ENCODE peak calls at places on chromosome 5, in nine cellular contexts. One of them, this sample, is unnamed.

GRCh38 chr5:62542720-62543119 is 35.9 kb upstream of the LRRC70 start:
- DNase-seq in GM04504: no peak
- DNase-seq in adipocyte: no peak
- DNase-seq in NCI-H146: no peak
- DNase-seq in bronchial epithelial cell: no peak
- DNase-seq in GM03348: no peak
- DNase-seq in activated CD4-positive, CD25-positive, alpha-beta regulatory T cell treated with anti-CD3 and anti-CD28 coated beads, Interleukin-2, amount 50 U/mL, for 72 hours: no peak
- DNase-seq in NCI-H1092 treated with DMSO at 0.1 percent for 48 hours: no peak
- DNase-seq in CD4-positive, alpha-beta T cell: no peak
- DNase-seq in this sample: no peak

GRCh38 chr5:101976933-101977332 is 319.2 kb downstream of the SLCO4C1 start:
- DNase-seq in GM04504: no peak
- DNase-seq in adipocyte: no peak
- DNase-seq in NCI-H146: peak; percentile 2
- DNase-seq in bronchial epithelial cell: peak; percentile 46
- DNase-seq in GM03348: no peak
- DNase-seq in activated CD4-positive, CD25-positive, alpha-beta regulatory T cell treated with anti-CD3 and anti-CD28 coated beads, Interleukin-2, amount 50 U/mL, for 72 hours: no peak
- DNase-seq in NCI-H1092 treated with DMSO at 0.1 percent for 48 hours: peak; percentile 17
- DNase-seq in CD4-positive, alpha-beta T cell: no peak
- DNase-seq in this sample: no peak

GRCh38 chr5:98605010-98605425 is 168.4 kb upstream of the RGMB start:
- DNase-seq in GM04504: no peak
- DNase-seq in adipocyte: peak; percentile 13
- DNase-seq in NCI-H146: no peak
- DNase-seq in bronchial epithelial cell: peak; percentile 31
- DNase-seq in GM03348: no peak
- DNase-seq in activated CD4-positive, CD25-positive, alpha-beta regulatory T cell treated with anti-CD3 and anti-CD28 coated beads, Interleukin-2, amount 50 U/mL, for 72 hours: no peak
- DNase-seq in NCI-H1092 treated with DMSO at 0.1 percent for 48 hours: peak; percentile 11
- DNase-seq in CD4-positive, alpha-beta T cell: no peak
- DNase-seq in this sample: no peak

GRCh38 chr5:151758430-151759241 is at the start of gene ATOX1:
- DNase-seq in GM04504: peak; percentile 83
- DNase-seq in adipocyte: peak; percentile 98
- DNase-seq in NCI-H146: peak; percentile 88
- DNase-seq in bronchial epithelial cell: peak; percentile 73
- DNase-seq in GM03348: peak; percentile 99
- DNase-seq in activated CD4-positive, CD25-positive, alpha-beta regulatory T cell treated with anti-CD3 and anti-CD28 coated beads, Interleukin-2, amount 50 U/mL, for 72 hours: peak; percentile 93
- DNase-seq in NCI-H1092 treated with DMSO at 0.1 percent for 48 hours: peak; percentile 79
- DNase-seq in CD4-positive, alpha-beta T cell: peak; percentile 84
- DNase-seq in this sample: no peak

GRCh38 chr5:133109655-133110483 is 58.1 kb downstream of the HSPA4 start:
- DNase-seq in GM04504: no peak
- DNase-seq in adipocyte: no peak
- DNase-seq in NCI-H146: no peak
- DNase-seq in bronchial epithelial cell: no peak
- DNase-seq in GM03348: peak; percentile 49
- DNase-seq in activated CD4-positive, CD25-positive, alpha-beta regulatory T cell treated with anti-CD3 and anti-CD28 coated beads, Interleukin-2, amount 50 U/mL, for 72 hours: no peak
- DNase-seq in NCI-H1092 treated with DMSO at 0.1 percent for 48 hours: no peak
- DNase-seq in CD4-positive, alpha-beta T cell: no peak
- DNase-seq in this sample: no peak

GRCh38 chr5:167582263-167582662 is 709.2 kb upstream of the WWC1 start:
- DNase-seq in GM04504: no peak
- DNase-seq in adipocyte: peak; percentile 71
- DNase-seq in NCI-H146: no peak
- DNase-seq in bronchial epithelial cell: peak; percentile 58
- DNase-seq in GM03348: peak; percentile 31
- DNase-seq in activated CD4-positive, CD25-positive, alpha-beta regulatory T cell treated with anti-CD3 and anti-CD28 coated beads, Interleukin-2, amount 50 U/mL, for 72 hours: no peak
- DNase-seq in NCI-H1092 treated with DMSO at 0.1 percent for 48 hours: no peak
- DNase-seq in CD4-positive, alpha-beta T cell: no peak
- DNase-seq in this sample: no peak

GRCh38 chr5:111447099-111447498 is 65.2 kb downstream of the STARD4 start:
- DNase-seq in GM04504: no peak
- DNase-seq in adipocyte: peak; percentile 25
- DNase-seq in NCI-H146: peak; percentile 0
- DNase-seq in bronchial epithelial cell: no peak
- DNase-seq in GM03348: no peak
- DNase-seq in activated CD4-positive, CD25-positive, alpha-beta regulatory T cell treated with anti-CD3 and anti-CD28 coated beads, Interleukin-2, amount 50 U/mL, for 72 hours: no peak
- DNase-seq in NCI-H1092 treated with DMSO at 0.1 percent for 48 hours: no peak
- DNase-seq in CD4-positive, alpha-beta T cell: no peak
- DNase-seq in this sample: no peak

GRCh38 chr5:83589786-83590185 is 118.2 kb downstream of the VCAN start:
- DNase-seq in GM04504: no peak
- DNase-seq in adipocyte: no peak
- DNase-seq in NCI-H146: peak; percentile 19
- DNase-seq in bronchial epithelial cell: peak; percentile 67
- DNase-seq in GM03348: no peak
- DNase-seq in activated CD4-positive, CD25-positive, alpha-beta regulatory T cell treated with anti-CD3 and anti-CD28 coated beads, Interleukin-2, amount 50 U/mL, for 72 hours: no peak
- DNase-seq in NCI-H1092 treated with DMSO at 0.1 percent for 48 hours: peak; percentile 28
- DNase-seq in CD4-positive, alpha-beta T cell: no peak
- DNase-seq in this sample: no peak

GRCh38 chr5:125835293-125836172 is 587.7 kb upstream of the GRAMD2B start:
- DNase-seq in GM04504: no peak
- DNase-seq in adipocyte: peak; percentile 34
- DNase-seq in NCI-H146: peak; percentile 6
- DNase-seq in bronchial epithelial cell: peak; percentile 38
- DNase-seq in GM03348: no peak
- DNase-seq in activated CD4-positive, CD25-positive, alpha-beta regulatory T cell treated with anti-CD3 and anti-CD28 coated beads, Interleukin-2, amount 50 U/mL, for 72 hours: no peak
- DNase-seq in NCI-H1092 treated with DMSO at 0.1 percent for 48 hours: no peak
- DNase-seq in CD4-positive, alpha-beta T cell: no peak
- DNase-seq in this sample: no peak

GRCh38 chr5:32029291-32029690 is 144.8 kb downstream of the GOLPH3 start:
- DNase-seq in GM04504: no peak
- DNase-seq in adipocyte: no peak
- DNase-seq in NCI-H146: no peak
- DNase-seq in bronchial epithelial cell: peak; percentile 75
- DNase-seq in GM03348: peak; percentile 37
- DNase-seq in activated CD4-positive, CD25-positive, alpha-beta regulatory T cell treated with anti-CD3 and anti-CD28 coated beads, Interleukin-2, amount 50 U/mL, for 72 hours: no peak
- DNase-seq in NCI-H1092 treated with DMSO at 0.1 percent for 48 hours: no peak
- DNase-seq in CD4-positive, alpha-beta T cell: no peak
- DNase-seq in this sample: no peak

GRCh38 chr5:61167382-61167781 is 5.1 kb upstream of the SMIM15 start:
- DNase-seq in GM04504: peak; percentile 16
- DNase-seq in adipocyte: peak; percentile 58
- DNase-seq in NCI-H146: peak; percentile 12
- DNase-seq in bronchial epithelial cell: peak; percentile 37
- DNase-seq in GM03348: peak; percentile 70
- DNase-seq in activated CD4-positive, CD25-positive, alpha-beta regulatory T cell treated with anti-CD3 and anti-CD28 coated beads, Interleukin-2, amount 50 U/mL, for 72 hours: no peak
- DNase-seq in NCI-H1092 treated with DMSO at 0.1 percent for 48 hours: peak; percentile 5
- DNase-seq in CD4-positive, alpha-beta T cell: no peak
- DNase-seq in this sample: no peak

GRCh38 chr5:157750320-157750719 is 6.8 kb downstream of the LSM11 start:
- DNase-seq in GM04504: peak; percentile 32
- DNase-seq in adipocyte: peak; percentile 17
- DNase-seq in NCI-H146: no peak
- DNase-seq in bronchial epithelial cell: peak; percentile 38
- DNase-seq in GM03348: peak; percentile 74
- DNase-seq in activated CD4-positive, CD25-positive, alpha-beta regulatory T cell treated with anti-CD3 and anti-CD28 coated beads, Interleukin-2, amount 50 U/mL, for 72 hours: no peak
- DNase-seq in NCI-H1092 treated with DMSO at 0.1 percent for 48 hours: no peak
- DNase-seq in CD4-positive, alpha-beta T cell: no peak
- DNase-seq in this sample: no peak

GRCh38 chr5:1910861-1911772 is 28.4 kb upstream of the IRX4 start:
- DNase-seq in GM04504: no peak
- DNase-seq in adipocyte: no peak
- DNase-seq in NCI-H146: no peak
- DNase-seq in bronchial epithelial cell: no peak
- DNase-seq in GM03348: no peak
- DNase-seq in activated CD4-positive, CD25-positive, alpha-beta regulatory T cell treated with anti-CD3 and anti-CD28 coated beads, Interleukin-2, amount 50 U/mL, for 72 hours: no peak
- DNase-seq in NCI-H1092 treated with DMSO at 0.1 percent for 48 hours: no peak
- DNase-seq in CD4-positive, alpha-beta T cell: no peak
- DNase-seq in this sample: no peak

GRCh38 chr5:178205749-178206047 is 1.4 kb downstream of the HNRNPAB start:
- DNase-seq in GM04504: no peak
- DNase-seq in adipocyte: no peak
- DNase-seq in NCI-H146: no peak
- DNase-seq in bronchial epithelial cell: no peak
- DNase-seq in GM03348: no peak
- DNase-seq in activated CD4-positive, CD25-positive, alpha-beta regulatory T cell treated with anti-CD3 and anti-CD28 coated beads, Interleukin-2, amount 50 U/mL, for 72 hours: no peak
- DNase-seq in NCI-H1092 treated with DMSO at 0.1 percent for 48 hours: no peak
- DNase-seq in CD4-positive, alpha-beta T cell: no peak
- DNase-seq in this sample: no peak

GRCh38 chr5:135399838-135400542 is 959 bp upstream of the MACROH2A1 start:
- DNase-seq in GM04504: no peak
- DNase-seq in adipocyte: no peak
- DNase-seq in NCI-H146: no peak
- DNase-seq in bronchial epithelial cell: no peak
- DNase-seq in GM03348: no peak
- DNase-seq in activated CD4-positive, CD25-positive, alpha-beta regulatory T cell treated with anti-CD3 and anti-CD28 coated beads, Interleukin-2, amount 50 U/mL, for 72 hours: no peak
- DNase-seq in NCI-H1092 treated with DMSO at 0.1 percent for 48 hours: no peak
- DNase-seq in CD4-positive, alpha-beta T cell: no peak
- DNase-seq in this sample: no peak

GRCh38 chr5:118578093-118578492 is 410.3 kb downstream of the DTWD2 start:
- DNase-seq in GM04504: no peak
- DNase-seq in adipocyte: no peak
- DNase-seq in NCI-H146: no peak
- DNase-seq in bronchial epithelial cell: no peak
- DNase-seq in GM03348: peak; percentile 22
- DNase-seq in activated CD4-positive, CD25-positive, alpha-beta regulatory T cell treated with anti-CD3 and anti-CD28 coated beads, Interleukin-2, amount 50 U/mL, for 72 hours: no peak
- DNase-seq in NCI-H1092 treated with DMSO at 0.1 percent for 48 hours: no peak
- DNase-seq in CD4-positive, alpha-beta T cell: no peak
- DNase-seq in this sample: no peak

GRCh38 chr5:125528881-125529280 is 782.4 kb upstream of the ZNF608 start:
- DNase-seq in GM04504: no peak
- DNase-seq in adipocyte: no peak
- DNase-seq in NCI-H146: no peak
- DNase-seq in bronchial epithelial cell: no peak
- DNase-seq in GM03348: no peak
- DNase-seq in activated CD4-positive, CD25-positive, alpha-beta regulatory T cell treated with anti-CD3 and anti-CD28 coated beads, Interleukin-2, amount 50 U/mL, for 72 hours: no peak
- DNase-seq in NCI-H1092 treated with DMSO at 0.1 percent for 48 hours: no peak
- DNase-seq in CD4-positive, alpha-beta T cell: no peak
- DNase-seq in this sample: no peak

GRCh38 chr5:124743534-124744169 is 2.8 kb downstream of the ZNF608 start:
- DNase-seq in GM04504: no peak
- DNase-seq in adipocyte: no peak
- DNase-seq in NCI-H146: peak; percentile 51
- DNase-seq in bronchial epithelial cell: peak; percentile 29
- DNase-seq in GM03348: no peak
- DNase-seq in activated CD4-positive, CD25-positive, alpha-beta regulatory T cell treated with anti-CD3 and anti-CD28 coated beads, Interleukin-2, amount 50 U/mL, for 72 hours: no peak
- DNase-seq in NCI-H1092 treated with DMSO at 0.1 percent for 48 hours: peak; percentile 20
- DNase-seq in CD4-positive, alpha-beta T cell: no peak
- DNase-seq in this sample: no peak

GRCh38 chr5:64144429-64145215 is 21.0 kb upstream of the RNF180 start:
- DNase-seq in GM04504: no peak
- DNase-seq in adipocyte: peak; percentile 36
- DNase-seq in NCI-H146: no peak
- DNase-seq in bronchial epithelial cell: peak; percentile 91
- DNase-seq in GM03348: peak; percentile 48
- DNase-seq in activated CD4-positive, CD25-positive, alpha-beta regulatory T cell treated with anti-CD3 and anti-CD28 coated beads, Interleukin-2, amount 50 U/mL, for 72 hours: no peak
- DNase-seq in NCI-H1092 treated with DMSO at 0.1 percent for 48 hours: no peak
- DNase-seq in CD4-positive, alpha-beta T cell: no peak
- DNase-seq in this sample: no peak

GRCh38 chr5:73297430-73297829 is 124.4 kb downstream of the TMEM174 start:
- DNase-seq in GM04504: no peak
- DNase-seq in adipocyte: no peak
- DNase-seq in NCI-H146: no peak
- DNase-seq in bronchial epithelial cell: no peak
- DNase-seq in GM03348: no peak
- DNase-seq in activated CD4-positive, CD25-positive, alpha-beta regulatory T cell treated with anti-CD3 and anti-CD28 coated beads, Interleukin-2, amount 50 U/mL, for 72 hours: no peak
- DNase-seq in NCI-H1092 treated with DMSO at 0.1 percent for 48 hours: no peak
- DNase-seq in CD4-positive, alpha-beta T cell: no peak
- DNase-seq in this sample: no peak

GRCh38 chr5:102753889-102754498 is 1.1 kb upstream of the PAM start:
- DNase-seq in GM04504: no peak
- DNase-seq in adipocyte: no peak
- DNase-seq in NCI-H146: peak; percentile 31
- DNase-seq in bronchial epithelial cell: no peak
- DNase-seq in GM03348: no peak
- DNase-seq in activated CD4-positive, CD25-positive, alpha-beta regulatory T cell treated with anti-CD3 and anti-CD28 coated beads, Interleukin-2, amount 50 U/mL, for 72 hours: no peak
- DNase-seq in NCI-H1092 treated with DMSO at 0.1 percent for 48 hours: peak; percentile 52
- DNase-seq in CD4-positive, alpha-beta T cell: no peak
- DNase-seq in this sample: no peak

GRCh38 chr5:61631438-61631941 is 299.4 kb downstream of the ZSWIM6 start:
- DNase-seq in GM04504: no peak
- DNase-seq in adipocyte: peak; percentile 38
- DNase-seq in NCI-H146: peak; percentile 42
- DNase-seq in bronchial epithelial cell: no peak
- DNase-seq in GM03348: no peak
- DNase-seq in activated CD4-positive, CD25-positive, alpha-beta regulatory T cell treated with anti-CD3 and anti-CD28 coated beads, Interleukin-2, amount 50 U/mL, for 72 hours: no peak
- DNase-seq in NCI-H1092 treated with DMSO at 0.1 percent for 48 hours: peak; percentile 50
- DNase-seq in CD4-positive, alpha-beta T cell: no peak
- DNase-seq in this sample: no peak

GRCh38 chr5:142944140-142944539 is 174.0 kb downstream of the ARHGAP26 start:
- DNase-seq in GM04504: no peak
- DNase-seq in adipocyte: no peak
- DNase-seq in NCI-H146: no peak
- DNase-seq in bronchial epithelial cell: peak; percentile 55
- DNase-seq in GM03348: peak; percentile 34
- DNase-seq in activated CD4-positive, CD25-positive, alpha-beta regulatory T cell treated with anti-CD3 and anti-CD28 coated beads, Interleukin-2, amount 50 U/mL, for 72 hours: no peak
- DNase-seq in NCI-H1092 treated with DMSO at 0.1 percent for 48 hours: no peak
- DNase-seq in CD4-positive, alpha-beta T cell: no peak
- DNase-seq in this sample: no peak

GRCh38 chr5:129771058-129771838 is 23.4 kb downstream of the MINAR2 start:
- DNase-seq in GM04504: peak; percentile 21
- DNase-seq in adipocyte: peak; percentile 86
- DNase-seq in NCI-H146: peak; percentile 15
- DNase-seq in bronchial epithelial cell: peak; percentile 57
- DNase-seq in GM03348: peak; percentile 60
- DNase-seq in activated CD4-positive, CD25-positive, alpha-beta regulatory T cell treated with anti-CD3 and anti-CD28 coated beads, Interleukin-2, amount 50 U/mL, for 72 hours: no peak
- DNase-seq in NCI-H1092 treated with DMSO at 0.1 percent for 48 hours: no peak
- DNase-seq in CD4-positive, alpha-beta T cell: peak; percentile 23
- DNase-seq in this sample: no peak

GRCh38 chr5:170809551-170809950 is 26.0 kb downstream of the GABRP start:
- DNase-seq in GM04504: peak; percentile 15
- DNase-seq in adipocyte: peak; percentile 89
- DNase-seq in NCI-H146: peak; percentile 40
- DNase-seq in bronchial epithelial cell: peak; percentile 61
- DNase-seq in GM03348: peak; percentile 81
- DNase-seq in activated CD4-positive, CD25-positive, alpha-beta regulatory T cell treated with anti-CD3 and anti-CD28 coated beads, Interleukin-2, amount 50 U/mL, for 72 hours: no peak
- DNase-seq in NCI-H1092 treated with DMSO at 0.1 percent for 48 hours: peak; percentile 51
- DNase-seq in CD4-positive, alpha-beta T cell: no peak
- DNase-seq in this sample: no peak

GRCh38 chr5:154308457-154309360 is 118.2 kb downstream of the GALNT10 start:
- DNase-seq in GM04504: peak; percentile 55
- DNase-seq in adipocyte: peak; percentile 60
- DNase-seq in NCI-H146: no peak
- DNase-seq in bronchial epithelial cell: peak; percentile 25
- DNase-seq in GM03348: peak; percentile 77
- DNase-seq in activated CD4-positive, CD25-positive, alpha-beta regulatory T cell treated with anti-CD3 and anti-CD28 coated beads, Interleukin-2, amount 50 U/mL, for 72 hours: no peak
- DNase-seq in NCI-H1092 treated with DMSO at 0.1 percent for 48 hours: no peak
- DNase-seq in CD4-positive, alpha-beta T cell: no peak
- DNase-seq in this sample: peak; percentile 70

GRCh38 chr5:127567026-127567768 is 49.8 kb downstream of the PRRC1 start:
- DNase-seq in GM04504: no peak
- DNase-seq in adipocyte: no peak
- DNase-seq in NCI-H146: no peak
- DNase-seq in bronchial epithelial cell: no peak
- DNase-seq in GM03348: no peak
- DNase-seq in activated CD4-positive, CD25-positive, alpha-beta regulatory T cell treated with anti-CD3 and anti-CD28 coated beads, Interleukin-2, amount 50 U/mL, for 72 hours: no peak
- DNase-seq in NCI-H1092 treated with DMSO at 0.1 percent for 48 hours: no peak
- DNase-seq in CD4-positive, alpha-beta T cell: no peak
- DNase-seq in this sample: no peak

GRCh38 chr5:172274951-172275753 is 8.4 kb downstream of the UBTD2 start:
- DNase-seq in GM04504: no peak
- DNase-seq in adipocyte: peak; percentile 52
- DNase-seq in NCI-H146: no peak
- DNase-seq in bronchial epithelial cell: peak; percentile 94
- DNase-seq in GM03348: no peak
- DNase-seq in activated CD4-positive, CD25-positive, alpha-beta regulatory T cell treated with anti-CD3 and anti-CD28 coated beads, Interleukin-2, amount 50 U/mL, for 72 hours: peak; percentile 42
- DNase-seq in NCI-H1092 treated with DMSO at 0.1 percent for 48 hours: no peak
- DNase-seq in CD4-positive, alpha-beta T cell: peak; percentile 30
- DNase-seq in this sample: no peak